ENCODE peak calls at places on chromosomes 3 and 15, in four cellular contexts. One of them, this sample, is unnamed.

GRCh38 chr3:196241704-196242103 is 25.4 kb downstream of the SLC51A start:
- DNase-seq in T-helper 9 cell: no peak
- DNase-seq in globus pallidus: no peak
- DNase-seq in GM12865: no peak
- DNase-seq in this sample: no peak

GRCh38 chr3:179421500-179421899 is 29.8 kb downstream of the GNB4 start:
- DNase-seq in T-helper 9 cell: no peak
- DNase-seq in globus pallidus: peak; percentile 58
- DNase-seq in GM12865: peak; percentile 25
- DNase-seq in this sample: peak; percentile 28

GRCh38 chr3:71543371-71544016 is 40.0 kb downstream of the FOXP1 start:
- DNase-seq in T-helper 9 cell: no peak
- DNase-seq in globus pallidus: no peak
- DNase-seq in GM12865: no peak
- DNase-seq in this sample: no peak

GRCh38 chr3:197298858-197299854 is 744 bp upstream of the DLG1 start:
- DNase-seq in T-helper 9 cell: peak; percentile 16
- DNase-seq in globus pallidus: peak; percentile 53
- DNase-seq in GM12865: peak; percentile 66
- DNase-seq in this sample: peak; percentile 31

GRCh38 chr15:63366451-63366850 is 15.2 kb downstream of the CA12 start:
- DNase-seq in T-helper 9 cell: no peak
- DNase-seq in globus pallidus: no peak
- DNase-seq in GM12865: no peak
- DNase-seq in this sample: no peak

GRCh38 chr15:79463781-79464270 is 31.7 kb downstream of the MINAR1 start:
- DNase-seq in T-helper 9 cell: no peak
- DNase-seq in globus pallidus: no peak
- DNase-seq in GM12865: no peak
- DNase-seq in this sample: no peak

GRCh38 chr15:92023971-92024370 is 170.5 kb downstream of the SLCO3A1 start:
- DNase-seq in T-helper 9 cell: no peak
- DNase-seq in globus pallidus: no peak
- DNase-seq in GM12865: no peak
- DNase-seq in this sample: no peak

GRCh38 chr15:33600161-33600560 is 289.4 kb downstream of the RYR3 start:
- DNase-seq in T-helper 9 cell: no peak
- DNase-seq in globus pallidus: no peak
- DNase-seq in GM12865: no peak
- DNase-seq in this sample: no peak

GRCh38 chr3:16809482-16809881 is 75.3 kb upstream of the PLCL2 start:
- DNase-seq in T-helper 9 cell: no peak
- DNase-seq in globus pallidus: no peak
- DNase-seq in GM12865: no peak
- DNase-seq in this sample: no peak

GRCh38 chr3:33392703-33393125 is 47.5 kb downstream of the UBP1 start:
- DNase-seq in T-helper 9 cell: no peak
- DNase-seq in globus pallidus: no peak
- DNase-seq in GM12865: no peak
- DNase-seq in this sample: peak; percentile 84

GRCh38 chr3:10354373-10355015 is 33.6 kb upstream of the SEC13 start:
- DNase-seq in T-helper 9 cell: no peak
- DNase-seq in globus pallidus: no peak
- DNase-seq in GM12865: no peak
- DNase-seq in this sample: no peak

GRCh38 chr3:127814325-127814781 is 8.0 kb downstream of the MGLL start:
- DNase-seq in T-helper 9 cell: no peak
- DNase-seq in globus pallidus: peak; percentile 55
- DNase-seq in GM12865: no peak
- DNase-seq in this sample: no peak

GRCh38 chr15:60752973-60753720 is 274.2 kb upstream of the ICE2 start:
- DNase-seq in T-helper 9 cell: no peak
- DNase-seq in globus pallidus: no peak
- DNase-seq in GM12865: no peak
- DNase-seq in this sample: no peak

GRCh38 chr3:37521403-37521802 is 340.3 kb upstream of the CTDSPL start:
- DNase-seq in T-helper 9 cell: no peak
- DNase-seq in globus pallidus: no peak
- DNase-seq in GM12865: no peak
- DNase-seq in this sample: peak; percentile 72

GRCh38 chr3:76565496-76566210 is 474.2 kb upstream of the ROBO2 start:
- DNase-seq in T-helper 9 cell: no peak
- DNase-seq in globus pallidus: no peak
- DNase-seq in GM12865: peak; percentile 35
- DNase-seq in this sample: no peak